ENCODE peak calls at places on chromosomes 12 and 14, in four cellular contexts. X is AG08395; J is activated CD4-positive, alpha-beta T cell treated with anti-CD3 and anti-CD28 coated beads for 48 hours; N is aorta. O is an unnamed sample.

GRCh38 chr14:87944987-87945604 is 47.9 kb downstream of the GALC start:
- DNase-seq in X (peak), J (no peak), N (no peak), O (no peak)

GRCh38 chr14:85799668-85800067 is 269.7 kb downstream of the FLRT2 start:
- DNase-seq in X (no peak), J (no peak), N (no peak), O (no peak)

GRCh38 chr12:131391399-131391798 is 319.5 kb upstream of the SFSWAP start:
- DNase-seq in X (no peak), J (no peak), N (no peak), O (no peak)

GRCh38 chr14:92500491-92500941 is 13.1 kb upstream of the RIN3 start:
- DNase-seq in X (no peak), J (no peak), N (no peak), O (no peak)

GRCh38 chr12:129540249-129540648 is 363.6 kb downstream of the TMEM132D start:
- DNase-seq in X (no peak), J (no peak), N (no peak), O (no peak)

GRCh38 chr12:127306604-127307215 is 960.3 kb upstream of the TMEM132C start:
- DNase-seq in X (peak), J (no peak), N (no peak), O (no peak)

GRCh38 chr14:50853891-50854290 is 18.0 kb upstream of the ABHD12B start:
- DNase-seq in X (no peak), J (no peak), N (no peak), O (no peak)

GRCh38 chr14:90456551-90456950 is 59.7 kb downstream of the CALM1 start:
- DNase-seq in X (no peak), J (no peak), N (no peak), O (no peak)

GRCh38 chr12:66103011-66103913 is 27.3 kb downstream of the LLPH start:
- DNase-seq in X (peak), J (peak), N (no peak), O (peak)

GRCh38 chr12:103442822-103443221 is 52.9 kb downstream of the C12orf42 start:
- DNase-seq in X (no peak), J (no peak), N (no peak), O (no peak)

GRCh38 chr12:19654630-19655384 is 215.5 kb downstream of the AEBP2 start:
- DNase-seq in X (peak), J (no peak), N (no peak), O (no peak)

GRCh38 chr12:107513184-107513583 is 172.4 kb upstream of the PWP1 start:
- DNase-seq in X (no peak), J (no peak), N (no peak), O (no peak)

GRCh38 chr12:79360936-79361335 is 329.8 kb downstream of the PAWR start:
- DNase-seq in X (no peak), J (no peak), N (no peak), O (no peak)

GRCh38 chr12:117069926-117070900 is 29.0 kb downstream of the TESC start:
- DNase-seq in X (no peak), J (no peak), N (peak), O (no peak)

GRCh38 chr12:10936495-10936894 is 2.6 kb downstream of the TAS2R14 start:
- DNase-seq in X (no peak), J (no peak), N (no peak), O (no peak)

GRCh38 chr14:29216774-29217232 is 450.2 kb downstream of the FOXG1 start:
- DNase-seq in X (no peak), J (no peak), N (no peak), O (no peak)

GRCh38 chr12:126483145-126484068 is 1418.2 kb downstream of the AACS start:
- DNase-seq in X (peak), J (no peak), N (no peak), O (no peak)

GRCh38 chr14:53850714-53851296 is 105.8 kb downstream of the BMP4 start:
- DNase-seq in X (peak), J (no peak), N (no peak), O (no peak)

GRCh38 chr14:88848571-88848970 is 24.1 kb downstream of the TTC8 start:
- DNase-seq in X (no peak), J (no peak), N (no peak), O (no peak)

O was measured in activated naive CD8-positive, alpha-beta T cell treated with anti-CD3 and anti-CD28 coated beads, Interleukin-2, amount 50 U/mL, for 24 hours.